ENCODE peak calls at places on chromosomes 6 and 20, in seven cellular contexts. X is T-helper 2 cell, S is iris pigment epithelial cell, V is HCT116, N is NCI-H2171 treated with DMSO at 0.1 percent for 48 hours, Q is Caki2, E is GM12865. K is an unnamed sample.
A peak's percentile ranks its signal among the peaks of the same experiment; 100 is the strongest.

GRCh38 chr6:101167638-101168037 is 225.9 kb upstream of the GRIK2 start:
- DNase-seq in X (no peak), V (no peak), Q (no peak), E (no peak), N (no peak), S (no peak), K (no peak)

GRCh38 chr20:54431545-54431944 is 43.8 kb upstream of the DOK5 start:
- DNase-seq in E (no peak), Q (peak; percentile 22), N (peak; percentile 78), S (no peak), X (no peak), V (no peak), K (no peak)

GRCh38 chr6:170201361-170201760 is 89.5 kb downstream of the DLL1 start:
- DNase-seq in N (no peak), E (no peak), Q (no peak), X (no peak), V (no peak), S (no peak), K (no peak)

GRCh38 chr6:26020291-26020982 is 57.8 kb downstream of the TRIM38 start:
- DNase-seq in X (peak; percentile 96), N (peak; percentile 92), Q (peak; percentile 88), E (peak; percentile 96), S (peak; percentile 92), V (peak; percentile 92), K (peak; percentile 94)

GRCh38 chr6:137776786-137777185 is 90.3 kb upstream of the TNFAIP3 start:
- DNase-seq in N (no peak), X (no peak), E (no peak), V (no peak), S (peak; percentile 98), Q (no peak), K (no peak)

GRCh38 chr6:22053385-22053997 is 243.3 kb downstream of the PRL start:
- DNase-seq in S (no peak), X (no peak), E (no peak), V (no peak), Q (no peak), N (no peak), K (no peak)

GRCh38 chr20:61453219-61453618 is 201.2 kb downstream of the CDH4 start:
- DNase-seq in V (no peak), E (no peak), S (no peak), Q (no peak), X (no peak), N (no peak), K (no peak)

GRCh38 chr20:64116016-64116415 is 8.7 kb upstream of the NPBWR2 start:
- DNase-seq in N (no peak), E (no peak), X (no peak), Q (no peak), S (no peak), V (no peak), K (no peak)

GRCh38 chr20:64181391-64181790 is 17.1 kb downstream of the MYT1 start:
- DNase-seq in V (no peak), S (no peak), X (no peak), Q (no peak), E (no peak), N (no peak), K (no peak)

K was measured in AML-193.